ENCODE peak calls at places on chromosomes 16 and 17, in ten cellular contexts. T is Calu3, B is NCI-H1092, A is EL, E is GM04503, R is NCI-H226, X is NCI-H460, L is NCI-H345, W is neural crest cell, U is upper lobe of right lung. G is an unnamed sample.

GRCh38 chr16:23182675-23183485 is at the start of gene SCNN1G:
- DNase-seq in X (no peak), L (peak; percentile 54), W (peak; percentile 6), T (peak; percentile 14), E (no peak), R (no peak), A (peak; percentile 7), U (peak; percentile 82), B (no peak), G (peak; percentile 63)

GRCh38 chr17:8466466-8466865 is 30.8 kb downstream of the NDEL1 start:
- DNase-seq in U (no peak), W (no peak), L (no peak), A (peak; percentile 14), T (no peak), B (no peak), E (peak; percentile 65), R (no peak), X (no peak), G (no peak)

GRCh38 chr17:55237268-55237667 is 27.5 kb upstream of the HLF start:
- DNase-seq in B (no peak), L (no peak), T (no peak), U (no peak), E (no peak), A (no peak), X (no peak), R (no peak), W (no peak), G (no peak)

GRCh38 chr16:85649411-85649977 is 36.4 kb downstream of the GSE1 start:
- DNase-seq in T (no peak), L (peak; percentile 79), R (no peak), B (peak; percentile 32), X (no peak), E (no peak), W (no peak), A (no peak), U (no peak), G (peak; percentile 51)

GRCh38 chr17:72943826-72944689 is 148.4 kb downstream of the SLC39A11 start:
- DNase-seq in B (no peak), E (no peak), U (no peak), T (no peak), R (no peak), A (no peak), L (no peak), W (no peak), X (no peak), G (no peak)

GRCh38 chr17:7855643-7856080 is 796 bp downstream of the TMEM88 start:
- DNase-seq in X (no peak), R (no peak), A (no peak), U (no peak), B (no peak), W (peak; percentile 27), T (no peak), E (no peak), L (no peak), G (peak; percentile 76)

GRCh38 chr16:31876955-31877828 is 3.6 kb downstream of the ZNF267 start:
- DNase-seq in E (peak; percentile 61), B (no peak), X (no peak), T (peak; percentile 30), A (peak; percentile 82), R (peak; percentile 79), L (no peak), U (no peak), W (no peak), G (no peak)

GRCh38 chr16:89155851-89156739 is 15.5 kb upstream of the CDH15 start:
- DNase-seq in T (no peak), A (no peak), L (no peak), E (peak; percentile 13), R (no peak), W (no peak), U (no peak), X (no peak), B (no peak), G (no peak)

GRCh38 chr16:52368899-52369298 is 178.0 kb downstream of the TOX3 start:
- DNase-seq in W (no peak), A (no peak), U (no peak), T (no peak), L (no peak), B (no peak), R (no peak), E (no peak), X (no peak), G (no peak)

GRCh38 chr16:48014349-48015135 is 141.3 kb downstream of the ABCC12 start:
- DNase-seq in L (no peak), R (peak; percentile 76), A (peak; percentile 43), T (peak; percentile 20), U (no peak), W (no peak), B (no peak), X (no peak), E (no peak), G (no peak)

GRCh38 chr16:23270654-23271053 is 31.4 kb upstream of the SCNN1B start:
- DNase-seq in R (no peak), T (no peak), W (no peak), B (no peak), E (no peak), A (no peak), U (no peak), L (no peak), X (no peak), G (no peak)

GRCh38 chr17:31448467-31449077 is 57.1 kb downstream of the RAB11FIP4 start:
- DNase-seq in T (peak; percentile 18), U (no peak), B (no peak), R (peak; percentile 47), X (no peak), E (peak; percentile 22), A (peak; percentile 21), W (no peak), L (no peak), G (no peak)

GRCh38 chr16:84633622-84634021 is 14.7 kb upstream of the KLHL36 start:
- DNase-seq in U (peak; percentile 74), W (no peak), B (peak; percentile 32), L (peak; percentile 74), A (no peak), X (no peak), T (no peak), E (no peak), R (no peak), G (no peak)

GRCh38 chr17:1122681-1123396 is 56.9 kb downstream of the ABR start:
- DNase-seq in R (peak; percentile 74), U (peak; percentile 88), T (peak; percentile 88), W (peak; percentile 92), L (peak; percentile 61), A (peak; percentile 70), E (no peak), B (peak; percentile 63), X (peak; percentile 66), G (peak; percentile 89)

GRCh38 chr16:86966781-86967180 is 350.4 kb downstream of the C16orf95 start:
- DNase-seq in R (no peak), X (no peak), A (no peak), U (no peak), E (no peak), B (no peak), L (no peak), T (no peak), W (no peak), G (no peak)

GRCh38 chr17:80441133-80441578 is 26.2 kb downstream of the ENDOV start:
- DNase-seq in L (no peak), U (no peak), B (no peak), A (peak; percentile 31), X (peak; percentile 39), R (peak; percentile 25), T (peak; percentile 28), W (peak; percentile 88), E (no peak), G (peak; percentile 73)

GRCh38 chr16:53881371-53881770 is 177.4 kb downstream of the FTO start:
- DNase-seq in A (peak; percentile 44), E (peak; percentile 64), X (peak; percentile 79), U (no peak), T (no peak), L (no peak), R (no peak), B (no peak), W (no peak), G (no peak)

GRCh38 chr16:68069511-68070248 is 15.5 kb upstream of the NFATC3 start:
- DNase-seq in U (peak; percentile 80), X (no peak), L (no peak), E (no peak), B (peak; percentile 26), W (no peak), R (no peak), T (no peak), A (no peak), G (peak; percentile 22)

GRCh38 chr17:74130841-74131240 is 72.6 kb upstream of the RPL38 start:
- DNase-seq in A (no peak), L (no peak), E (no peak), B (no peak), R (no peak), X (no peak), W (no peak), T (no peak), U (peak; percentile 41), G (no peak)

GRCh38 chr16:31767267-31767666 is 106.3 kb upstream of the ZNF267 start:
- DNase-seq in A (no peak), T (no peak), W (no peak), U (no peak), B (no peak), E (no peak), L (no peak), X (no peak), R (no peak), G (no peak)

GRCh38 chr17:77948690-77949114 is 9.8 kb upstream of the TNRC6C start:
- DNase-seq in B (no peak), W (peak; percentile 29), X (peak; percentile 26), R (no peak), L (no peak), U (no peak), A (peak; percentile 67), E (no peak), T (peak; percentile 39), G (peak; percentile 60)

GRCh38 chr16:88541831-88542230 is 28.4 kb upstream of the ZC3H18 start:
- DNase-seq in T (no peak), A (no peak), U (no peak), B (no peak), L (no peak), X (no peak), R (no peak), W (no peak), E (no peak), G (peak; percentile 43)

GRCh38 chr16:2955779-2956565 is 8.1 kb upstream of the KREMEN2 start:
- DNase-seq in L (no peak), E (no peak), A (no peak), T (no peak), R (no peak), U (no peak), B (no peak), W (no peak), X (no peak), G (no peak)

GRCh38 chr17:27741971-27742370 is 58.4 kb downstream of the NOS2 start:
- DNase-seq in L (no peak), T (no peak), R (no peak), B (no peak), E (no peak), W (no peak), U (no peak), A (no peak), X (no peak), G (no peak)

GRCh38 chr16:46972971-46973456 is 460 bp downstream of the DNAJA2 start:
- DNase-seq in A (peak; percentile 36), W (peak; percentile 26), L (no peak), X (no peak), R (no peak), E (no peak), U (peak; percentile 73), T (peak; percentile 57), B (no peak), G (peak; percentile 80)

GRCh38 chr16:28110977-28111376 is 47.5 kb upstream of the GSG1L start:
- DNase-seq in U (no peak), L (no peak), R (no peak), W (no peak), X (no peak), T (no peak), A (no peak), E (no peak), B (no peak), G (no peak)

GRCh38 chr16:15855704-15856003 is 1.2 kb downstream of the MYH11 start:
- DNase-seq in E (no peak), W (no peak), U (no peak), B (no peak), L (no peak), T (no peak), A (no peak), X (no peak), R (no peak), G (no peak)

GRCh38 chr17:17497845-17498520 is 1.8 kb upstream of the RASD1 start:
- DNase-seq in L (no peak), B (no peak), X (no peak), E (no peak), T (no peak), R (no peak), W (no peak), U (peak; percentile 36), A (no peak), G (no peak)